ENCODE peak calls at places on chromosomes 7 and 10, in five cellular contexts. One of them, this sample, is unnamed.

GRCh38 chr10:69761320-69761719 is 40.4 kb upstream of the COL13A1 start:
- DNase-seq in right lobe of liver: no peak
- DNase-seq in heart right ventricle: no peak
- DNase-seq in dorsolateral prefrontal cortex: no peak
- DNase-seq in substantia nigra: no peak
- DNase-seq in this sample: no peak

GRCh38 chr7:12289996-12290395 is 78.9 kb downstream of the TMEM106B start:
- DNase-seq in right lobe of liver: no peak
- DNase-seq in heart right ventricle: no peak
- DNase-seq in dorsolateral prefrontal cortex: no peak
- DNase-seq in substantia nigra: no peak
- DNase-seq in this sample: no peak

GRCh38 chr7:94313926-94314325 is 80.8 kb upstream of the COL1A2 start:
- DNase-seq in right lobe of liver: no peak
- DNase-seq in heart right ventricle: no peak
- DNase-seq in dorsolateral prefrontal cortex: no peak
- DNase-seq in substantia nigra: no peak
- DNase-seq in this sample: no peak

GRCh38 chr7:28533731-28534531 is 121.6 kb downstream of the CREB5 start:
- DNase-seq in right lobe of liver: no peak
- DNase-seq in heart right ventricle: peak
- DNase-seq in dorsolateral prefrontal cortex: no peak
- DNase-seq in substantia nigra: peak
- DNase-seq in this sample: peak

GRCh38 chr7:102140952-102141370 is 145.7 kb upstream of the SH2B2 start:
- DNase-seq in right lobe of liver: no peak
- DNase-seq in heart right ventricle: no peak
- DNase-seq in dorsolateral prefrontal cortex: no peak
- DNase-seq in substantia nigra: no peak
- DNase-seq in this sample: no peak

GRCh38 chr7:47490501-47491265 is 91.2 kb downstream of the TNS3 start:
- DNase-seq in right lobe of liver: no peak
- DNase-seq in heart right ventricle: no peak
- DNase-seq in dorsolateral prefrontal cortex: no peak
- DNase-seq in substantia nigra: no peak
- DNase-seq in this sample: no peak

GRCh38 chr10:96863922-96864543 is 31.9 kb downstream of the LCOR start:
- DNase-seq in right lobe of liver: no peak
- DNase-seq in heart right ventricle: no peak
- DNase-seq in dorsolateral prefrontal cortex: no peak
- DNase-seq in substantia nigra: no peak
- DNase-seq in this sample: peak

GRCh38 chr7:94212160-94212559 is 182.5 kb upstream of the COL1A2 start:
- DNase-seq in right lobe of liver: no peak
- DNase-seq in heart right ventricle: no peak
- DNase-seq in dorsolateral prefrontal cortex: no peak
- DNase-seq in substantia nigra: no peak
- DNase-seq in this sample: no peak

GRCh38 chr7:110283056-110283455 is 807.9 kb upstream of the LRRN3 start:
- DNase-seq in right lobe of liver: no peak
- DNase-seq in heart right ventricle: no peak
- DNase-seq in dorsolateral prefrontal cortex: no peak
- DNase-seq in substantia nigra: no peak
- DNase-seq in this sample: no peak

GRCh38 chr10:7260412-7260900 is 150.4 kb downstream of the SFMBT2 start:
- DNase-seq in right lobe of liver: no peak
- DNase-seq in heart right ventricle: peak
- DNase-seq in dorsolateral prefrontal cortex: no peak
- DNase-seq in substantia nigra: peak
- DNase-seq in this sample: peak

GRCh38 chr7:129295015-129295423 is 70.2 kb downstream of the AHCYL2 start:
- DNase-seq in right lobe of liver: no peak
- DNase-seq in heart right ventricle: no peak
- DNase-seq in dorsolateral prefrontal cortex: no peak
- DNase-seq in substantia nigra: no peak
- DNase-seq in this sample: peak

GRCh38 chr7:55140221-55140980 is 121.6 kb downstream of the EGFR start:
- DNase-seq in right lobe of liver: peak
- DNase-seq in heart right ventricle: peak
- DNase-seq in dorsolateral prefrontal cortex: no peak
- DNase-seq in substantia nigra: no peak
- DNase-seq in this sample: no peak

GRCh38 chr10:11197266-11197712 is 179.6 kb downstream of the CELF2 start:
- DNase-seq in right lobe of liver: no peak
- DNase-seq in heart right ventricle: peak
- DNase-seq in dorsolateral prefrontal cortex: no peak
- DNase-seq in substantia nigra: no peak
- DNase-seq in this sample: no peak

GRCh38 chr10:116679351-116679750 is 58.6 kb downstream of the PNLIPRP2 start:
- DNase-seq in right lobe of liver: no peak
- DNase-seq in heart right ventricle: no peak
- DNase-seq in dorsolateral prefrontal cortex: no peak
- DNase-seq in substantia nigra: no peak
- DNase-seq in this sample: no peak

GRCh38 chr7:42736931-42737330 is 174.9 kb downstream of the C7orf25 start:
- DNase-seq in right lobe of liver: no peak
- DNase-seq in heart right ventricle: no peak
- DNase-seq in dorsolateral prefrontal cortex: no peak
- DNase-seq in substantia nigra: no peak
- DNase-seq in this sample: peak

GRCh38 chr7:85046512-85046911 is 140.3 kb downstream of the SEMA3D start:
- DNase-seq in right lobe of liver: no peak
- DNase-seq in heart right ventricle: no peak
- DNase-seq in dorsolateral prefrontal cortex: no peak
- DNase-seq in substantia nigra: no peak
- DNase-seq in this sample: no peak

GRCh38 chr7:124765401-124766352 is at the start of gene GPR37:
- DNase-seq in right lobe of liver: peak
- DNase-seq in heart right ventricle: no peak
- DNase-seq in dorsolateral prefrontal cortex: peak
- DNase-seq in substantia nigra: peak
- DNase-seq in this sample: peak

GRCh38 chr7:66344166-66344565 is 139.0 kb downstream of the TPST1 start:
- DNase-seq in right lobe of liver: no peak
- DNase-seq in heart right ventricle: no peak
- DNase-seq in dorsolateral prefrontal cortex: no peak
- DNase-seq in substantia nigra: no peak
- DNase-seq in this sample: peak

GRCh38 chr7:12696001-12696400 is 8.6 kb downstream of the ARL4A start:
- DNase-seq in right lobe of liver: no peak
- DNase-seq in heart right ventricle: no peak
- DNase-seq in dorsolateral prefrontal cortex: no peak
- DNase-seq in substantia nigra: no peak
- DNase-seq in this sample: peak

GRCh38 chr10:7234109-7234508 is 176.7 kb downstream of the SFMBT2 start:
- DNase-seq in right lobe of liver: no peak
- DNase-seq in heart right ventricle: no peak
- DNase-seq in dorsolateral prefrontal cortex: no peak
- DNase-seq in substantia nigra: no peak
- DNase-seq in this sample: no peak

GRCh38 chr10:74078037-74078436 is 72.6 kb downstream of the AP3M1 start:
- DNase-seq in right lobe of liver: no peak
- DNase-seq in heart right ventricle: no peak
- DNase-seq in dorsolateral prefrontal cortex: no peak
- DNase-seq in substantia nigra: no peak
- DNase-seq in this sample: peak

GRCh38 chr7:25014735-25015134 is 34.8 kb upstream of the OSBPL3 start:
- DNase-seq in right lobe of liver: no peak
- DNase-seq in heart right ventricle: no peak
- DNase-seq in dorsolateral prefrontal cortex: no peak
- DNase-seq in substantia nigra: no peak
- DNase-seq in this sample: peak

GRCh38 chr7:17234398-17235021 is 63.9 kb upstream of the AHR start:
- DNase-seq in right lobe of liver: no peak
- DNase-seq in heart right ventricle: peak
- DNase-seq in dorsolateral prefrontal cortex: no peak
- DNase-seq in substantia nigra: no peak
- DNase-seq in this sample: peak

GRCh38 chr10:132630666-132631347 is 93.2 kb downstream of the INPP5A start:
- DNase-seq in right lobe of liver: peak
- DNase-seq in heart right ventricle: peak
- DNase-seq in dorsolateral prefrontal cortex: peak
- DNase-seq in substantia nigra: no peak
- DNase-seq in this sample: no peak

GRCh38 chr7:64867863-64868440 is 35.1 kb upstream of the ZNF273 start:
- DNase-seq in right lobe of liver: no peak
- DNase-seq in heart right ventricle: no peak
- DNase-seq in dorsolateral prefrontal cortex: no peak
- DNase-seq in substantia nigra: no peak
- DNase-seq in this sample: no peak

GRCh38 chr7:94111009-94111408 is 106.9 kb upstream of the BET1 start:
- DNase-seq in right lobe of liver: no peak
- DNase-seq in heart right ventricle: no peak
- DNase-seq in dorsolateral prefrontal cortex: no peak
- DNase-seq in substantia nigra: no peak
- DNase-seq in this sample: no peak

GRCh38 chr7:133185512-133185911 is 67.4 kb upstream of the EXOC4 start:
- DNase-seq in right lobe of liver: no peak
- DNase-seq in heart right ventricle: no peak
- DNase-seq in dorsolateral prefrontal cortex: no peak
- DNase-seq in substantia nigra: no peak
- DNase-seq in this sample: no peak
- H3K27ac ChIP-seq in right lobe of liver: no peak
- H3K27ac ChIP-seq in heart right ventricle: no peak
- H3K27ac ChIP-seq in dorsolateral prefrontal cortex: no peak
- H3K27ac ChIP-seq in substantia nigra: no peak
- H3K27ac ChIP-seq in this sample: no peak

GRCh38 chr7:23471090-23471859 is 984 bp upstream of the IGF2BP3 start:
- DNase-seq in right lobe of liver: no peak
- DNase-seq in heart right ventricle: no peak
- DNase-seq in dorsolateral prefrontal cortex: no peak
- DNase-seq in substantia nigra: no peak
- DNase-seq in this sample: peak
- H3K27ac ChIP-seq in right lobe of liver: no peak
- H3K27ac ChIP-seq in heart right ventricle: no peak
- H3K27ac ChIP-seq in dorsolateral prefrontal cortex: no peak
- H3K27ac ChIP-seq in substantia nigra: no peak
- H3K27ac ChIP-seq in this sample: peak

DNA sequence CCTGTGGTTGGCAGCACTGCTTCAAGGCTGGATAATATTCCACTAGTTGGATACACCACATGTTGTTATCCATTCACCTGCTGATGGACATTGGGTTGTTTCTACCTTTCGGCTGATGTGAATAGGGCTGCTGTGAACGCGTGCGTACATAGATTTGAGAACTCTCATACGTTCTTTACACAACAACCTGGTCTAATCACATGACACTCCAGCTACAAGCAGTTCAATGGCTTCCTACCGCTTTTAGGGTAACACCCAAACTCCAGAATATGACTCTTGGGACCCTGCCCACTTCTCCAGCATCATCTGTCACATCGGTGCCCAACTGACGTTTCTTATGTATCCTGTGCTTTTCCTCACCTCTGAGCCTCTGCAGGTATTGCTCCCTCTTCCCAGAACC is 114.6 kb downstream of the ABLIM1 start:
- DNase-seq in right lobe of liver: no peak
- DNase-seq in heart right ventricle: no peak
- DNase-seq in dorsolateral prefrontal cortex: no peak
- DNase-seq in substantia nigra: no peak
- DNase-seq in this sample: no peak
- H3K27ac ChIP-seq in right lobe of liver: no peak
- H3K27ac ChIP-seq in heart right ventricle: no peak
- H3K27ac ChIP-seq in dorsolateral prefrontal cortex: no peak
- H3K27ac ChIP-seq in substantia nigra: no peak
- H3K27ac ChIP-seq in this sample: peak

GRCh38 chr7:725223-726005 is 1.1 kb upstream of the DNAAF5 start:
- DNase-seq in right lobe of liver: no peak
- DNase-seq in heart right ventricle: no peak
- DNase-seq in dorsolateral prefrontal cortex: no peak
- DNase-seq in substantia nigra: no peak
- DNase-seq in this sample: peak
- H3K27ac ChIP-seq in right lobe of liver: no peak
- H3K27ac ChIP-seq in heart right ventricle: no peak
- H3K27ac ChIP-seq in dorsolateral prefrontal cortex: no peak
- H3K27ac ChIP-seq in substantia nigra: no peak
- H3K27ac ChIP-seq in this sample: peak

GRCh38 chr7:154571772-154572171 is 431.2 kb downstream of the PAXIP1 start:
- DNase-seq in right lobe of liver: no peak
- DNase-seq in heart right ventricle: no peak
- DNase-seq in dorsolateral prefrontal cortex: no peak
- DNase-seq in substantia nigra: no peak
- DNase-seq in this sample: no peak

GRCh38 chr7:154575497-154575896 is 427.4 kb downstream of the PAXIP1 start:
- DNase-seq in right lobe of liver: no peak
- DNase-seq in heart right ventricle: no peak
- DNase-seq in dorsolateral prefrontal cortex: no peak
- DNase-seq in substantia nigra: no peak
- DNase-seq in this sample: no peak

GRCh38 chr7:154576604-154577003 is 426.3 kb downstream of the PAXIP1 start:
- DNase-seq in right lobe of liver: no peak
- DNase-seq in heart right ventricle: no peak
- DNase-seq in dorsolateral prefrontal cortex: no peak
- DNase-seq in substantia nigra: no peak
- DNase-seq in this sample: no peak

GRCh38 chr7:154577141-154577540 is 425.8 kb downstream of the PAXIP1 start:
- DNase-seq in right lobe of liver: no peak
- DNase-seq in heart right ventricle: no peak
- DNase-seq in dorsolateral prefrontal cortex: no peak
- DNase-seq in substantia nigra: no peak
- DNase-seq in this sample: no peak

DNA sequence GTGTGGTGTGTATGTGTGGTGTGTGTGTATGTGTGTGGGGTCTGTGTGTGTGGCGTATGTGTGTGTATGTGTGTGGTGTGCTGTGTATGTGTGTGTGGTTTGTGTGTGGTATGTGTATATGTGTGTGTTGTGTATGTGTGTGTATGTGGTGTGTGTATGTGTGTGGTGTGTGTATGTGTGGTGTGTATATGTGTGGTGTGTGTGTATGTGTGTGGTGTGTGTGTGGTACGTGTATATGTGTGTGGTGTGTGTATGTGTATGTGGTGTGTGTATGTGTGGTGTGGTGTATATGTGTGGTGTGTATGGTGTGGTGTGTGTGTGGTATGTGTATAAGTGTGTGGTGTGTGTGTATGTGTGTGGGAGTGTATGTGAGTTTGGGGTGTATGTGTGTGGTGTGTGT is 428.7 kb downstream of the PAXIP1 start:
- DNase-seq in right lobe of liver: no peak
- DNase-seq in heart right ventricle: no peak
- DNase-seq in dorsolateral prefrontal cortex: no peak
- DNase-seq in substantia nigra: no peak
- DNase-seq in this sample: no peak
- H3K27ac ChIP-seq in right lobe of liver: no peak
- H3K27ac ChIP-seq in heart right ventricle: no peak
- H3K27ac ChIP-seq in dorsolateral prefrontal cortex: no peak
- H3K27ac ChIP-seq in substantia nigra: no peak
- H3K27ac ChIP-seq in this sample: no peak

DNA sequence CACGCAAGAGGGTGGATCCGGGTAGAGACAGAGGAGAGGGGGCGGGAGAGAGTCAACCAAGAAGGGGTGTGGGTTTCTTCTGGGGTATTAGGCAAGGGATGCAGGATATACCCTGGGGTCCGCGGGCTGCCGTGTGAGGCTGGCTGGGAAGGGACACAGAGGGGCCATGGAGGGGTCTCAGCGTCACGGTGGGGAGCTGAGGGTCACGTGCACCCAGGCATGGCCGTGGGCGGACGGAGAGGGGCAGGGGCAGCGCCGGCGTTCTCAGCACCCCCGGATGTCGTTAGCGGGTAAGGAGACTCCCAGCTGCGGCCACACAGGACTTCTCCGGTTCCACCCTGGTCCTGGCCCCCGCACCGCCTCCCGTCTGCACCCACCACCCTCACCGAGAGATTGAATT is 70.3 kb downstream of the MICALL2 start:
- DNase-seq in right lobe of liver: no peak
- DNase-seq in heart right ventricle: no peak
- DNase-seq in dorsolateral prefrontal cortex: no peak
- DNase-seq in substantia nigra: no peak
- DNase-seq in this sample: no peak
- H3K27ac ChIP-seq in right lobe of liver: no peak
- H3K27ac ChIP-seq in heart right ventricle: no peak
- H3K27ac ChIP-seq in dorsolateral prefrontal cortex: no peak
- H3K27ac ChIP-seq in substantia nigra: no peak
- H3K27ac ChIP-seq in this sample: no peak